ENCODE peak calls at places on chromosomes 12 and 14, in seven cellular contexts. R, G, W, X, A, Y and L are unnamed samples.

GRCh38 chr12:32583535-32583934 is 95.6 kb upstream of the DNM1L start:
- DNase-seq in R (no peak), G (peak; percentile 72), W (no peak), X (peak; percentile 78), A (no peak), Y (no peak), L (no peak)

GRCh38 chr14:59919582-59920377 is at the start of gene LRRC9:
- DNase-seq in R (peak; percentile 87), G (peak; percentile 55), W (peak; percentile 98), X (no peak), A (peak; percentile 89), Y (peak; percentile 96), L (peak; percentile 99)

GRCh38 chr12:106642991-106643390 is 60.2 kb downstream of the RFX4 start:
- DNase-seq in R (no peak), G (no peak), W (peak; percentile 47), X (no peak), A (no peak), Y (no peak), L (peak; percentile 68)

GRCh38 chr12:43921666-43922337 is 85.9 kb downstream of the TMEM117 start:
- DNase-seq in R (no peak), G (peak; percentile 7), W (no peak), X (peak; percentile 52), A (no peak), Y (no peak), L (peak; percentile 70)

GRCh38 chr12:6262211-6262610 is 48.3 kb upstream of the PLEKHG6 start:
- DNase-seq in R (no peak), G (no peak), W (no peak), X (no peak), A (no peak), Y (no peak), L (no peak)

GRCh38 chr14:99249389-99249788 is 22.6 kb downstream of the BCL11B start:
- DNase-seq in R (no peak), G (no peak), W (no peak), X (no peak), A (no peak), Y (no peak), L (no peak)

GRCh38 chr12:114166360-114166759 is 200.2 kb upstream of the RBM19 start:
- DNase-seq in R (peak; percentile 61), G (no peak), W (peak; percentile 80), X (peak; percentile 60), A (peak; percentile 71), Y (no peak), L (peak; percentile 80)

GRCh38 chr12:8951744-8952143 is 2.3 kb upstream of the M6PR start:
- DNase-seq in R (no peak), G (no peak), W (no peak), X (no peak), A (no peak), Y (no peak), L (no peak)

GRCh38 chr12:30154996-30155730 is 371.4 kb upstream of the TMTC1 start:
- DNase-seq in R (no peak), G (peak; percentile 17), W (no peak), X (peak; percentile 8), A (no peak), Y (no peak), L (no peak)

GRCh38 chr14:101599234-101599885 is 38.1 kb downstream of the DIO3 start:
- DNase-seq in R (no peak), G (no peak), W (no peak), X (no peak), A (no peak), Y (no peak), L (no peak)

GRCh38 chr14:96722751-96723150 is 74.4 kb upstream of the VRK1 start:
- DNase-seq in R (no peak), G (no peak), W (no peak), X (no peak), A (no peak), Y (no peak), L (no peak)

GRCh38 chr14:75563931-75564330 is 14.5 kb upstream of the FLVCR2 start:
- DNase-seq in R (no peak), G (no peak), W (no peak), X (no peak), A (no peak), Y (no peak), L (no peak)

GRCh38 chr14:62409909-62410308 is 635.3 kb downstream of the KCNH5 start:
- DNase-seq in R (no peak), G (peak; percentile 89), W (no peak), X (peak; percentile 80), A (no peak), Y (no peak), L (no peak)

GRCh38 chr12:131736807-131737484 is 26.1 kb downstream of the SFSWAP start:
- DNase-seq in R (no peak), G (peak; percentile 36), W (peak; percentile 78), X (peak; percentile 70), A (no peak), Y (peak; percentile 98), L (peak; percentile 92)

DNA sequence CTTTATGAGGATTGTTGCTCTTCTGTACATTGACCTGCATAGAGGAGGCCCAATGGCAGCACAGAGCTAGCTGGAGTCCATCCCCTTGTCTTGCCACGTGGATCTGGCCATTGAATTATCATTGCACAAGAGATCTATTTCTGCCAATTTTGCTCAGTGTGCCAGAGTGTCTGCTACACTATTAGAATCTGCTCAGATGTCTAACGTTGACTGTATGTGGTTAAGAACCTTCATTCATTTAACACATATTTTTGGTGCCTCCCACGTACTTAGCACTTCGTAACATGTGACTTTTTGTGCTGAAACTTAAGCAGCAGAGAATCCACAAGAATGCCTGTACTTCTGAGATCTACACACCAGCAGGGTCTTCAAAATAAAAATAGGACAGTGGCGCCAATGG is 166.0 kb upstream of the VASH1 start:
- DNase-seq in R (no peak), G (no peak), W (no peak), X (no peak), A (no peak), Y (no peak), L (no peak)
- H3K4ac ChIP-seq in R (no peak overlapping the region), G (no peak overlapping the region), W (no peak overlapping the region), X (no peak overlapping the region), A (no peak overlapping the region), Y (no peak overlapping the region), L (no peak overlapping the region)

DNA sequence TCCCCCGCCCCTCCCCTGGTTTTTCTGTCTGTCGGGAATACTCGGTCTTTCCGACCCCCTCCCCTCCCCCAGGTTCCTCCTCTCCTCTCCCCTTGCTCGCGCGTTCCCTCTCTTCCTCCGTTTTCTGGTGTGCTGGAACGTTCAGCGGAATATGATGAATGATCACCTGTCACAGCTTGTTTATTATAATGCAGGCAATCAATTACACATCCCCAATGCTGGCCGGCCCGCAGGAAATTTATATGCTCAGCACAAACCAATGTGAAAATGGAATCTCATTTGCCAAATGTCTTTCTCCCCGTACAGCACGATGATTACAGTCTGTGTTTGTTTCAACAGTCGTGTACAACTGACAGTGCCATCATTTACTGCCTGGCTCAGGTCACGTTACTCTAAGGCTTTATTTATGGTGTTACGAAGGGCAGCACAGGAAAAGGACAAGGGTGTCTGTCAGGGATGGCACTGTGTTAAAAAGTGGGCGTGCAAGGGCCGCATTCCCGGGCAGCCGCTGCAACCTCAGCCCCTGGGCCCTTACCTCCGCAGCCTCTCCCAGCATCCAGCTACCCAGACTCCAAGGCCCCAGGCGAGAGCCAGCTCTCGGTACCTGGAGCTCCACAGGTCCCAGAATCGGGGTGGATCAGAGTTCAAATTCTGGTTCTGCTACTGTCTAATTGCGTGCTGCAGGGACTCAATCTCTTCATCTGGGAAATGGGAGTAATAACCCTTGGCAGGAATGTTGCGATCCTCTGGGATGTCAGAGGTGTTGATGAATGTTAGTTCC is 24.6 kb upstream of the MAP1LC3B2 start:
- DNase-seq in R (no peak), G (peak; percentile 61), W (peak; percentile 52), X (peak; percentile 34), A (peak; percentile 53), Y (no peak), L (peak; percentile 68)
- H3K4ac ChIP-seq in R (no peak overlapping the region), G (peak overlapping the region; percentile 22), W (no peak overlapping the region), X (peak overlapping the region; percentile 9), A (peak overlapping the region; percentile 55), Y (no peak overlapping the region), L (no peak overlapping the region)

DNA sequence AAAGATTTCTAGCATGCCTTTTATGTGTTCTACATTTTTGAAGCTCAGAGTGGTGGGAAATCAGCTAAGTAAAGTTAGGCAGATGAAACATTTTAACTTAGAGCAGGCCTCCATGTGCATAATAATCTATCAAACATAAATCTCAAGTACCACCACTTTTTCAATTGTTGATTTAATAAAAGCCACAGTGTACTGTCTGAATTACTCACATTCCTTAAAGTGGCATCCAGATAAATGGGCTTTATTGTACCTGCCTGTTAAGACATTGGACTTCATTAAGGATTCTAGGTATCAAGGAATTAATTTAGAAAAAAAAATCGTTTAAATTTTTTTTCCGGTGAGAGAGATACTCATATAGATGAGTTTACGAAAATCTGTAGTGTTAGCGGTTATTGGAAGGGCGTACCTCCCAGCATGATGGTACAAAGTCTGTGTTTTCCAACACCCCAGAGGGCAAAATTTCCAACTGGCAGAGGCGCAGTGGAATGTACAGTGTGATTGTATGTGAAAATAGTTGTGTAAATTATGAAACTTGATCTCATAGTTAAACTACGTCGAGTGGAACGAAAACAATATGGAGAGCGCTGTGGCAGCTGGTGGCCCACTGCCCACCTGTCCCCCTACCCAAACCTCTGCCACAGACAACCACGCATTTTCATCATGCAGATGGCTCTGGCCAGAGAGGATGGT is 25.0 kb downstream of the ELK3 start:
- DNase-seq in R (no peak), G (no peak), W (no peak), X (no peak), A (no peak), Y (peak; percentile 75), L (no peak)
- H3K4ac ChIP-seq in R (no peak overlapping the region), G (peak overlapping the region; percentile 74), W (no peak overlapping the region), X (peak overlapping the region; percentile 92), A (no peak overlapping the region), Y (no peak overlapping the region), L (no peak overlapping the region)

GRCh38 chr12:95116773-95117172 is 43.4 kb upstream of the NR2C1 start:
- DNase-seq in R (no peak), G (no peak), W (peak; percentile 45), X (no peak), A (no peak), Y (no peak), L (peak; percentile 63)
- H3K4ac ChIP-seq in R (no peak overlapping the region), G (no peak overlapping the region), W (no peak overlapping the region), X (no peak overlapping the region), A (no peak overlapping the region), Y (no peak overlapping the region), L (no peak overlapping the region)

DNA sequence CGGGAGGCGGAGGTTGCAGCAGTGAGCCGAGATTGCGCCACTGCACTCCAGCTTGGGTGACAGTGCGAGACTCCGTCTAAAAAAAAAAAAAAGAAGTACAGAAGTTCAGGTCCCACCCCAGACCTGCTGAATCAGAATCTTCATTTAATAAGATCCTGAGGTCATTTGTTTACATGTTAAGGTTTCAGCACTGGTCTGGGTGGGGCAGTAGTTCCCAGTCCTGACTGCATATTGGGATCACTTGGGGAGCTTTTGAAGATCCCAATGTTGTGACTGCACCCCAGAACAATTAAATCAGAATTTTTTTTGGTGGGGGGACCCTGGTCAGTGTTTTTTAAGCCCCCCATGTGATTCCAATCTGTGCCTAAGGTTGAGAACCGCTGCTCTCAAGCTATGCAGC is 11.7 kb upstream of the COL2A1 start:
- DNase-seq in R (no peak), G (no peak), W (no peak), X (no peak), A (no peak), Y (no peak), L (no peak)
- H3K4ac ChIP-seq in R (no peak overlapping the region), G (no peak overlapping the region), W (no peak overlapping the region), X (no peak overlapping the region), A (no peak overlapping the region), Y (no peak overlapping the region), L (no peak overlapping the region)